ENCODE peak calls at places on chromosomes 1 and 21, in six cellular contexts. K, A, Y, S, T and H are unnamed samples.

GRCh38 chr1:165630629-165631402 is at the start of gene MGST3:
- DNase-seq in A (peak), Y (peak), S (peak), T (peak), K (peak), H (peak)

GRCh38 chr1:117942293-117942692 is 12.8 kb downstream of the WDR3 start:
- DNase-seq in K (no peak), S (no peak), Y (no peak), T (no peak), A (no peak), H (no peak)

GRCh38 chr1:209375681-209376360 is 207.7 kb upstream of the CAMK1G start:
- DNase-seq in A (no peak), T (no peak), K (no peak), Y (no peak), S (no peak), H (no peak)

GRCh38 chr1:226519741-226520598 is 28.6 kb upstream of the STUM start:
- DNase-seq in A (no peak), K (no peak), Y (no peak), T (no peak), S (no peak), H (no peak)

GRCh38 chr1:17412093-17412870 is 27.2 kb downstream of the RCC2 start:
- DNase-seq in S (no peak), Y (no peak), A (no peak), K (no peak), T (no peak), H (no peak)

GRCh38 chr1:6265173-6265572 is 4.3 kb upstream of the GPR153 start:
- DNase-seq in S (no peak), T (no peak), Y (no peak), K (no peak), A (no peak), H (no peak)

GRCh38 chr1:226181996-226182714 is 4.4 kb downstream of the ACBD3 start:
- DNase-seq in Y (no peak), T (peak), K (no peak), S (no peak), A (peak), H (no peak)

GRCh38 chr1:230760360-230760827 is 13.2 kb downstream of the CAPN9 start:
- DNase-seq in T (no peak), Y (no peak), S (no peak), A (no peak), K (no peak), H (no peak)

GRCh38 chr21:43734131-43734634 is 15.3 kb downstream of the PDXK start:
- DNase-seq in T (no peak), Y (no peak), K (no peak), S (no peak), A (no peak), H (no peak)

GRCh38 chr1:951364-951763 is 7.7 kb downstream of the NOC2L start:
- DNase-seq in S (no peak), T (no peak), Y (no peak), A (no peak), K (no peak), H (no peak)

GRCh38 chr1:25544819-25545218 is 1.4 kb downstream of the LDLRAP1 start:
- DNase-seq in S (peak), T (no peak), Y (no peak), K (no peak), A (no peak), H (peak)

GRCh38 chr1:243407284-243408018 is 151.6 kb downstream of the SDCCAG8 start:
- DNase-seq in T (no peak), S (no peak), Y (no peak), K (no peak), A (no peak), H (no peak)